ENCODE peak calls at places on chromosomes 3 and 15, in eight cellular contexts. One of them, this sample, is unnamed. For H3K4me1, the result is how much of the 10 kb centered on the place peaks cover.

GRCh38 chr3:72270072-72270611 is 485.2 kb upstream of the PROK2 start:
- DNase-seq in hepatocyte: peak
- DNase-seq in A549: peak
- DNase-seq in SK-N-SH: no peak
- DNase-seq in spleen: peak
- DNase-seq in GM12878: no peak
- DNase-seq in left ventricle myocardium inferior: peak
- DNase-seq in stomach: peak
- DNase-seq in this sample: peak

GRCh38 chr3:78988324-78988723 is 779.5 kb downstream of the ROBO1 start:
- DNase-seq in SK-N-SH: peak
- DNase-seq in hepatocyte: peak
- DNase-seq in A549: peak
- DNase-seq in spleen: no peak
- DNase-seq in stomach: no peak
- DNase-seq in left ventricle myocardium inferior: no peak
- DNase-seq in GM12878: no peak
- DNase-seq in this sample: no peak

GRCh38 chr3:149367021-149367840 is 10.2 kb downstream of the TM4SF1 start:
- DNase-seq in spleen: no peak
- DNase-seq in GM12878: no peak
- DNase-seq in A549: peak
- DNase-seq in stomach: no peak
- DNase-seq in SK-N-SH: no peak
- DNase-seq in left ventricle myocardium inferior: no peak
- DNase-seq in hepatocyte: peak
- DNase-seq in this sample: peak

GRCh38 chr15:39704684-39705083 is 78.0 kb downstream of the FSIP1 start:
- DNase-seq in A549: peak
- DNase-seq in GM12878: no peak
- DNase-seq in spleen: no peak
- DNase-seq in SK-N-SH: no peak
- DNase-seq in stomach: no peak
- DNase-seq in left ventricle myocardium inferior: no peak
- DNase-seq in hepatocyte: no peak
- DNase-seq in this sample: peak

GRCh38 chr3:78496458-78496857 is 1271.3 kb downstream of the ROBO1 start:
- DNase-seq in spleen: no peak
- DNase-seq in SK-N-SH: no peak
- DNase-seq in left ventricle myocardium inferior: no peak
- DNase-seq in hepatocyte: no peak
- DNase-seq in stomach: no peak
- DNase-seq in A549: no peak
- DNase-seq in GM12878: no peak
- DNase-seq in this sample: no peak

GRCh38 chr15:74982183-74982582 is 13.2 kb upstream of the SCAMP5 start:
- DNase-seq in left ventricle myocardium inferior: no peak
- DNase-seq in hepatocyte: peak
- DNase-seq in spleen: peak
- DNase-seq in SK-N-SH: no peak
- DNase-seq in GM12878: no peak
- DNase-seq in stomach: no peak
- DNase-seq in A549: no peak
- DNase-seq in this sample: no peak

GRCh38 chr15:65323071-65323511 is 18.6 kb downstream of the RNU5B-1 start:
- DNase-seq in spleen: no peak
- DNase-seq in GM12878: no peak
- DNase-seq in left ventricle myocardium inferior: peak
- DNase-seq in hepatocyte: peak
- DNase-seq in SK-N-SH: peak
- DNase-seq in stomach: no peak
- DNase-seq in A549: no peak
- DNase-seq in this sample: no peak

GRCh38 chr15:52783929-52784798 is 6.0 kb downstream of the ONECUT1 start:
- DNase-seq in left ventricle myocardium inferior: no peak
- DNase-seq in SK-N-SH: peak
- DNase-seq in hepatocyte: peak
- DNase-seq in stomach: no peak
- DNase-seq in A549: peak
- DNase-seq in spleen: peak
- DNase-seq in GM12878: no peak
- DNase-seq in this sample: no peak

GRCh38 chr3:151371531-151371930 is 13.0 kb downstream of the P2RY12 start:
- DNase-seq in GM12878: no peak
- DNase-seq in hepatocyte: no peak
- DNase-seq in SK-N-SH: no peak
- DNase-seq in spleen: no peak
- DNase-seq in left ventricle myocardium inferior: no peak
- DNase-seq in A549: no peak
- DNase-seq in stomach: no peak
- DNase-seq in this sample: no peak

GRCh38 chr3:160162440-160162839 is 62.8 kb upstream of the C3orf80 start:
- DNase-seq in hepatocyte: no peak
- DNase-seq in SK-N-SH: peak
- DNase-seq in GM12878: no peak
- DNase-seq in left ventricle myocardium inferior: no peak
- DNase-seq in spleen: no peak
- DNase-seq in stomach: no peak
- DNase-seq in A549: no peak
- DNase-seq in this sample: no peak

GRCh38 chr15:48537277-48538113 is 108.0 kb downstream of the FBN1 start:
- DNase-seq in A549: no peak
- DNase-seq in stomach: no peak
- DNase-seq in spleen: no peak
- DNase-seq in hepatocyte: no peak
- DNase-seq in SK-N-SH: no peak
- DNase-seq in left ventricle myocardium inferior: no peak
- DNase-seq in GM12878: no peak
- DNase-seq in this sample: no peak

GRCh38 chr3:63809607-63810006 is 9.5 kb upstream of the C3orf49 start:
- DNase-seq in GM12878: no peak
- DNase-seq in stomach: no peak
- DNase-seq in A549: no peak
- DNase-seq in spleen: no peak
- DNase-seq in hepatocyte: no peak
- DNase-seq in SK-N-SH: no peak
- DNase-seq in left ventricle myocardium inferior: no peak
- DNase-seq in this sample: peak

GRCh38 chr15:70208332-70208731 is 110.6 kb upstream of the TLE3 start:
- DNase-seq in GM12878: no peak
- DNase-seq in spleen: peak
- DNase-seq in hepatocyte: no peak
- DNase-seq in left ventricle myocardium inferior: no peak
- DNase-seq in SK-N-SH: no peak
- DNase-seq in stomach: no peak
- DNase-seq in A549: no peak
- DNase-seq in this sample: no peak

GRCh38 chr3:124995460-124995994 is 60.3 kb downstream of the HEG1 start:
- DNase-seq in stomach: peak
- DNase-seq in A549: peak
- DNase-seq in left ventricle myocardium inferior: peak
- DNase-seq in GM12878: peak
- DNase-seq in spleen: no peak
- DNase-seq in hepatocyte: peak
- DNase-seq in SK-N-SH: peak
- DNase-seq in this sample: peak

GRCh38 chr15:101243420-101243819 is 8.4 kb downstream of the CHSY1 start:
- DNase-seq in GM12878: no peak
- DNase-seq in spleen: peak
- DNase-seq in SK-N-SH: no peak
- DNase-seq in hepatocyte: no peak
- DNase-seq in A549: no peak
- DNase-seq in stomach: no peak
- DNase-seq in left ventricle myocardium inferior: no peak
- DNase-seq in this sample: no peak

GRCh38 chr15:101242999-101243336 is 8.9 kb downstream of the CHSY1 start:
- DNase-seq in SK-N-SH: no peak
- DNase-seq in GM12878: no peak
- DNase-seq in stomach: no peak
- DNase-seq in spleen: peak
- DNase-seq in left ventricle myocardium inferior: no peak
- DNase-seq in A549: no peak
- DNase-seq in hepatocyte: no peak
- DNase-seq in this sample: no peak

GRCh38 chr15:101242160-101242998 is 9.5 kb downstream of the CHSY1 start:
- DNase-seq in hepatocyte: no peak
- DNase-seq in stomach: no peak
- DNase-seq in A549: no peak
- DNase-seq in spleen: peak
- DNase-seq in SK-N-SH: no peak
- DNase-seq in GM12878: peak
- DNase-seq in left ventricle myocardium inferior: no peak
- DNase-seq in this sample: peak

GRCh38 chr15:101239724-101240136 is 12.1 kb downstream of the CHSY1 start:
- DNase-seq in stomach: no peak
- DNase-seq in hepatocyte: no peak
- DNase-seq in spleen: no peak
- DNase-seq in GM12878: peak
- DNase-seq in left ventricle myocardium inferior: no peak
- DNase-seq in SK-N-SH: no peak
- DNase-seq in A549: no peak
- DNase-seq in this sample: no peak

DNA sequence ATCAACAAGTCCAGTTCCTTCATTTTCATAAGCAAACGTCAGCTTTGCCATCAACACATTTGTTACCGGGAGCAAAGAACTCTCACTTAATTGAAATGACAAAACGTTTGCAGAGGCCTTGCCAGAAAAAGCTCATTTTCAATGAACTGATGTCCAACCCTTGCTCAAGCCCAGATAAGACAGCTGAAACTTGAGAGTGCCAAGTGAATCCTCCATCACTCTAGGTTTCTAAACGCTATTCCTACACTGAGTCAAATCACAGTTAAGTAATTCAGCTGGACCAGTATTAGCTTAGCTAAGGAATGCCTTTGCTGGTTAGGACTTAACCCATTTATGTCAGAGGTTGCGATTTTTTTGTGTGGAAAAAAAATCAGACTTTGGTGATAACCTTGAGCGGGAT is 11.5 kb downstream of the CHSY1 start:
- DNase-seq in stomach: no peak
- DNase-seq in A549: no peak
- DNase-seq in GM12878: no peak
- DNase-seq in hepatocyte: no peak
- DNase-seq in left ventricle myocardium inferior: no peak
- DNase-seq in SK-N-SH: no peak
- DNase-seq in spleen: no peak
- DNase-seq in this sample: no peak
- H3K4me1 ChIP-seq in stomach: half or more
- H3K4me1 ChIP-seq in A549: under half
- H3K4me1 ChIP-seq in GM12878: under half
- H3K4me1 ChIP-seq in hepatocyte: under half
- H3K4me1 ChIP-seq in left ventricle myocardium inferior: half or more
- H3K4me1 ChIP-seq in SK-N-SH: under half
- H3K4me1 ChIP-seq in spleen: half or more
- H3K4me1 ChIP-seq in this sample: under half

GRCh38 chr15:91970142-91970541 is 116.6 kb downstream of the SLCO3A1 start:
- DNase-seq in stomach: peak
- DNase-seq in spleen: no peak
- DNase-seq in GM12878: no peak
- DNase-seq in hepatocyte: no peak
- DNase-seq in A549: no peak
- DNase-seq in left ventricle myocardium inferior: peak
- DNase-seq in SK-N-SH: no peak
- DNase-seq in this sample: no peak

GRCh38 chr15:91980502-91981267 is 127.2 kb downstream of the SLCO3A1 start:
- DNase-seq in A549: no peak
- DNase-seq in SK-N-SH: no peak
- DNase-seq in stomach: no peak
- DNase-seq in hepatocyte: no peak
- DNase-seq in left ventricle myocardium inferior: no peak
- DNase-seq in spleen: no peak
- DNase-seq in GM12878: no peak
- DNase-seq in this sample: no peak

GRCh38 chr15:91974321-91974720 is 120.8 kb downstream of the SLCO3A1 start:
- DNase-seq in stomach: no peak
- DNase-seq in SK-N-SH: no peak
- DNase-seq in spleen: no peak
- DNase-seq in hepatocyte: no peak
- DNase-seq in left ventricle myocardium inferior: no peak
- DNase-seq in GM12878: no peak
- DNase-seq in A549: no peak
- DNase-seq in this sample: peak

GRCh38 chr15:91973481-91973880 is 120.0 kb downstream of the SLCO3A1 start:
- DNase-seq in hepatocyte: no peak
- DNase-seq in A549: no peak
- DNase-seq in left ventricle myocardium inferior: no peak
- DNase-seq in spleen: no peak
- DNase-seq in SK-N-SH: peak
- DNase-seq in stomach: no peak
- DNase-seq in GM12878: no peak
- DNase-seq in this sample: peak

DNA sequence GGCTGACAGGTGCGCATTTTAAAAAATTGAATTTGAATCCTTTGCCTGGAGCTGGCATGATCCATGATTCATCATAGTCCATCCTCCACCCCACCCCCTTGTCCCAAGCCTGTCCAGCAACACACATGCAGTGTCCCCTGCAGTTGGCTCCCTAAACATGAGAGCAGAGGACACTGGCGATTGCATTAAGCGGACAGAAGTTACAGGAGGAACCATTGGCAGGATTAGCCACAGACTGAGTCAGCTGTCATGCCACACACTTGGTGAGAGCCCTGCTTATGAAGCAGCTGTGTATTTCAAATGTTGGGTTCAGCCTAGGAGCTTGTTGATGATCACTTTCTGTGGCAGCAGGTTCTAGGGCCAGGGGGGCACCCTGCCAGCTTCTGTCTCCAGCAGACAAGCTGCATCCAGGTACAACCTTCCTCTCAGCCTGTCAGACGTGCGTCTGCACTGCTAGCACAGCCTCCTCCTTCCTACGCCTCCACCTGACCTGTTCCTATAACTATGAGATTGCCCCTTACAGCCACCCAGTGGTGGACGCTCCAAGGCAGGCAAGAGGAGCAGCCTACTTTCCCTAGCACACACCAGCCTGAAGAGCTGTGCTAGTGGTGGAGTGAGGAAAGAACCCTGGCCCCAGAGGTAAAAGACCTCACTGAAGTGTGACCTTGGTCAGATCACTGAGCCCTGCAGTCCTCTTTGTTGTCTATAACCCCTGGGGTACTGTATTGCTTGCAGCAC is 121.9 kb downstream of the SLCO3A1 start:
- DNase-seq in spleen: no peak
- DNase-seq in A549: no peak
- DNase-seq in hepatocyte: no peak
- DNase-seq in stomach: no peak
- DNase-seq in left ventricle myocardium inferior: no peak
- DNase-seq in GM12878: no peak
- DNase-seq in SK-N-SH: no peak
- DNase-seq in this sample: no peak
- TF ChIP-seq CTCF in spleen: no peak
- TF ChIP-seq CTCF in A549: no peak
- TF ChIP-seq CTCF in hepatocyte: no peak
- TF ChIP-seq CTCF in stomach: no peak
- TF ChIP-seq CTCF in left ventricle myocardium inferior: peak
- TF ChIP-seq CTCF in GM12878: peak
- TF ChIP-seq CTCF in SK-N-SH: no peak
- TF ChIP-seq CTCF in this sample: no peak

GRCh38 chr3:195542261-195542660 is 864 bp downstream of the PPP1R2 start:
- DNase-seq in GM12878: no peak
- DNase-seq in SK-N-SH: peak
- DNase-seq in stomach: no peak
- DNase-seq in left ventricle myocardium inferior: no peak
- DNase-seq in A549: no peak
- DNase-seq in spleen: no peak
- DNase-seq in hepatocyte: no peak
- DNase-seq in this sample: no peak
- H3K27ac ChIP-seq in GM12878: peak
- H3K27ac ChIP-seq in SK-N-SH: peak
- H3K27ac ChIP-seq in stomach: peak
- H3K27ac ChIP-seq in left ventricle myocardium inferior: peak
- H3K27ac ChIP-seq in A549: peak
- H3K27ac ChIP-seq in spleen: peak
- H3K27ac ChIP-seq in hepatocyte: peak
- H3K27ac ChIP-seq in this sample: peak

GRCh38 chr15:43799945-43800285 is at the start of gene SERINC4:
- DNase-seq in hepatocyte: no peak
- DNase-seq in left ventricle myocardium inferior: no peak
- DNase-seq in stomach: no peak
- DNase-seq in GM12878: no peak
- DNase-seq in A549: no peak
- DNase-seq in SK-N-SH: no peak
- DNase-seq in spleen: peak
- DNase-seq in this sample: no peak
- H3K4me1 ChIP-seq in hepatocyte: under half
- H3K4me1 ChIP-seq in left ventricle myocardium inferior: half or more
- H3K4me1 ChIP-seq in stomach: half or more
- H3K4me1 ChIP-seq in GM12878: under half
- H3K4me1 ChIP-seq in A549: under half
- H3K4me1 ChIP-seq in SK-N-SH: under half
- H3K4me1 ChIP-seq in spleen: half or more
- H3K4me1 ChIP-seq in this sample: under half